ENCODE peak calls at places on chromosomes 2 and 18, in six cellular contexts. J is adipocyte, Z is NCI-H226, N is fibroblast of mammary gland, P is HEK293T, E is kidney. C is an unnamed sample.

GRCh38 chr18:47063070-47063469 is 27.6 kb upstream of the ELOA2 start:
- DNase-seq in J (no peak), Z (no peak), N (no peak), P (no peak), E (no peak), C (no peak)

GRCh38 chr2:189411860-189412259 is 29.4 kb upstream of the WDR75 start:
- DNase-seq in J (peak; percentile 96), Z (peak; percentile 52), N (peak; percentile 98), P (no peak), E (no peak), C (no peak)

GRCh38 chr2:49714433-49714832 is 560.1 kb upstream of the FSHR start:
- DNase-seq in J (no peak), Z (no peak), N (no peak), P (no peak), E (no peak), C (no peak)

GRCh38 chr2:86441789-86442641 is 844 bp downstream of the KDM3A start:
- DNase-seq in J (peak; percentile 74), Z (peak; percentile 39), N (peak; percentile 44), P (peak; percentile 22), E (peak; percentile 90), C (peak; percentile 5)

GRCh38 chr2:158967731-158968395 is 577 bp upstream of the TANC1 start:
- DNase-seq in J (peak; percentile 86), Z (no peak), N (peak; percentile 76), P (peak; percentile 45), E (peak; percentile 84), C (no peak)

GRCh38 chr18:37668971-37669747 is 103.6 kb upstream of the CELF4 start:
- DNase-seq in J (no peak), Z (no peak), N (no peak), P (no peak), E (peak; percentile 41), C (peak; percentile 60)

GRCh38 chr2:133591164-133591563 is 22.9 kb upstream of the NCKAP5 start:
- DNase-seq in J (no peak), Z (no peak), N (no peak), P (no peak), E (no peak), C (no peak)

GRCh38 chr2:25720575-25720974 is 47.2 kb upstream of the DTNB start:
- DNase-seq in J (no peak), Z (no peak), N (no peak), P (no peak), E (no peak), C (no peak)

GRCh38 chr2:165572155-165572554 is 102.7 kb downstream of the CSRNP3 start:
- DNase-seq in J (no peak), Z (no peak), N (no peak), P (peak; percentile 44), E (no peak), C (no peak)

GRCh38 chr2:8490166-8490565 is 191.7 kb upstream of the ID2 start:
- DNase-seq in J (no peak), Z (no peak), N (no peak), P (no peak), E (no peak), C (no peak)

GRCh38 chr2:43414586-43415125 is 181.2 kb downstream of the THADA start:
- DNase-seq in J (no peak), Z (no peak), N (no peak), P (no peak), E (no peak), C (no peak)

GRCh38 chr2:148483675-148484074 is 160.9 kb upstream of the EPC2 start:
- DNase-seq in J (no peak), Z (no peak), N (peak; percentile 17), P (no peak), E (no peak), C (no peak)

GRCh38 chr18:48036191-48036590 is 105.7 kb upstream of the SMAD2 start:
- DNase-seq in J (no peak), Z (no peak), N (peak; percentile 25), P (no peak), E (peak; percentile 57), C (no peak)

GRCh38 chr2:54063967-54064535 is 51.4 kb upstream of the ACYP2 start:
- DNase-seq in J (no peak), Z (no peak), N (no peak), P (no peak), E (no peak), C (no peak)

GRCh38 chr18:78770149-78771139 is 209.2 kb upstream of the SALL3 start:
- DNase-seq in J (no peak), Z (no peak), N (no peak), P (no peak), E (no peak), C (no peak)

GRCh38 chr18:79590191-79591039 is 89.2 kb upstream of the CTDP1 start:
- DNase-seq in J (no peak), Z (no peak), N (no peak), P (no peak), E (peak; percentile 72), C (no peak)

GRCh38 chr18:44834867-44835469 is 154.3 kb downstream of the SETBP1 start:
- DNase-seq in J (no peak), Z (no peak), N (no peak), P (no peak), E (no peak), C (no peak)

GRCh38 chr2:136117391-136117841 is 533 bp downstream of the CXCR4 start:
- DNase-seq in J (peak; percentile 42), Z (no peak), N (peak; percentile 25), P (peak; percentile 33), E (peak; percentile 89), C (no peak)

GRCh38 chr2:122514451-122514996 is 759.1 kb downstream of the TSN start:
- DNase-seq in J (no peak), Z (no peak), N (peak; percentile 21), P (no peak), E (no peak), C (no peak)

GRCh38 chr2:207046642-207047213 is 107.4 kb downstream of the CPO start:
- DNase-seq in J (no peak), Z (no peak), N (peak; percentile 38), P (no peak), E (no peak), C (no peak)

GRCh38 chr18:28963481-28963880 is 786.6 kb upstream of the CDH2 start:
- DNase-seq in J (peak; percentile 66), Z (no peak), N (peak; percentile 45), P (no peak), E (no peak), C (no peak)

GRCh38 chr2:191051825-191052778 is 38.1 kb upstream of the STAT1 start:
- DNase-seq in J (peak; percentile 87), Z (peak; percentile 20), N (peak; percentile 79), P (peak; percentile 39), E (no peak), C (peak; percentile 35)

C was measured in NT2/D1.